ENCODE peak calls at places on chromosome 11, in nine cellular contexts. H, Y, Q, K, S, D, E, G and B are unnamed samples.

GRCh38 chr11:118652681-118653181 is 26.7 kb downstream of the TREH start:
- DNase-seq in H (peak; percentile 7), Y (peak; percentile 46), Q (no peak), K (no peak), S (no peak), D (no peak), E (peak; percentile 96), G (no peak), B (no peak)

GRCh38 chr11:45847908-45848316 is 637 bp downstream of the CRY2 start:
- DNase-seq in H (peak; percentile 58), Y (peak; percentile 30), Q (peak; percentile 80), K (peak; percentile 49), S (no peak), D (no peak), E (peak; percentile 58), G (peak; percentile 76), B (peak; percentile 76)

GRCh38 chr11:62298975-62299374 is at the start of gene SCGB1D4:
- DNase-seq in H (no peak), Y (no peak), Q (no peak), K (no peak), S (no peak), D (no peak), E (no peak), G (no peak), B (no peak)

GRCh38 chr11:113578715-113579250 is 103.6 kb upstream of the DRD2 start:
- DNase-seq in H (no peak), Y (no peak), Q (no peak), K (no peak), S (no peak), D (no peak), E (no peak), G (no peak), B (no peak)

GRCh38 chr11:8826145-8826786 is 84.7 kb upstream of the AKIP1 start:
- DNase-seq in H (no peak), Y (no peak), Q (peak; percentile 68), K (no peak), S (no peak), D (no peak), E (no peak), G (peak; percentile 80), B (peak; percentile 68)

GRCh38 chr11:63635762-63636465 is 21.7 kb upstream of the PLAAT3 start:
- DNase-seq in H (peak; percentile 53), Y (peak; percentile 78), Q (peak; percentile 82), K (peak; percentile 50), S (peak; percentile 22), D (peak; percentile 37), E (peak; percentile 80), G (peak; percentile 82), B (peak; percentile 58)

GRCh38 chr11:69115586-69116560 is 39.9 kb upstream of the SMIM38 start:
- DNase-seq in H (peak; percentile 87), Y (no peak), Q (no peak), K (no peak), S (no peak), D (no peak), E (no peak), G (no peak), B (no peak)

GRCh38 chr11:92123540-92123939 is 101.1 kb upstream of the FAT3 start:
- DNase-seq in H (no peak), Y (no peak), Q (no peak), K (no peak), S (no peak), D (no peak), E (no peak), G (no peak), B (peak; percentile 36)

GRCh38 chr11:15704064-15704463 is 589.3 kb downstream of the INSC start:
- DNase-seq in H (no peak), Y (no peak), Q (no peak), K (no peak), S (no peak), D (no peak), E (no peak), G (no peak), B (no peak)

GRCh38 chr11:45087301-45087700 is 59.1 kb upstream of the PRDM11 start:
- DNase-seq in H (no peak), Y (no peak), Q (no peak), K (no peak), S (no peak), D (no peak), E (no peak), G (no peak), B (peak; percentile 74)

GRCh38 chr11:100438366-100438765 is 248.7 kb upstream of the ARHGAP42 start:
- DNase-seq in H (no peak), Y (no peak), Q (no peak), K (no peak), S (no peak), D (no peak), E (peak; percentile 60), G (no peak), B (no peak)

GRCh38 chr11:58024601-58025091 is 965 bp downstream of the OR9Q1 start:
- DNase-seq in H (peak; percentile 73), Y (no peak), Q (no peak), K (no peak), S (no peak), D (no peak), E (peak; percentile 12), G (no peak), B (peak; percentile 72)

GRCh38 chr11:12200359-12201015 is 90.1 kb downstream of the MICAL2 start:
- DNase-seq in H (peak; percentile 66), Y (no peak), Q (peak; percentile 85), K (no peak), S (no peak), D (no peak), E (no peak), G (peak; percentile 65), B (peak; percentile 97)

GRCh38 chr11:123122341-123122740 is 60.4 kb upstream of the HSPA8 start:
- DNase-seq in H (peak; percentile 19), Y (peak; percentile 12), Q (peak; percentile 81), K (no peak), S (no peak), D (no peak), E (peak; percentile 94), G (peak; percentile 77), B (peak; percentile 72)

GRCh38 chr11:99795999-99796398 is 775.2 kb downstream of the CNTN5 start:
- DNase-seq in H (no peak), Y (no peak), Q (no peak), K (no peak), S (no peak), D (no peak), E (no peak), G (no peak), B (no peak)